ENCODE peak calls at places on chromosome 3, in seven cellular contexts. T is colonic mucosa, F is tibial artery, H is upper lobe of left lung, J is mucosa of descending colon, E is transverse colon, K is PC-3. Q is an unnamed sample. For H3K36me3, the result is how much of the 10 kb centered on the place peaks cover.

GRCh38 chr3:49313902-49314676 is 25.8 kb downstream of the USP4 start:
- DNase-seq in T (no peak), F (no peak), H (no peak), J (no peak), E (no peak), K (no peak), Q (peak)

GRCh38 chr3:141828487-141829284 is 47.8 kb upstream of the ATP1B3 start:
- DNase-seq in T (peak), F (peak), H (no peak), J (peak), E (peak), K (peak), Q (no peak)

GRCh38 chr3:120113128-120114116 is 19.2 kb upstream of the GSK3B start:
- DNase-seq in T (no peak), F (no peak), H (no peak), J (no peak), E (no peak), K (peak), Q (no peak)

GRCh38 chr3:55511895-55512585 is 24.9 kb upstream of the WNT5A start:
- DNase-seq in T (no peak), F (no peak), H (no peak), J (no peak), E (no peak), K (peak), Q (no peak)

GRCh38 chr3:179651687-179652466 is 963 bp upstream of the USP13 start:
- DNase-seq in T (no peak), F (no peak), H (no peak), J (no peak), E (no peak), K (no peak), Q (no peak)

GRCh38 chr3:123429362-123430125 is 19.3 kb downstream of the ADCY5 start:
- DNase-seq in T (no peak), F (no peak), H (peak), J (peak), E (no peak), K (no peak), Q (no peak)

GRCh38 chr3:32888739-32889138 is 62.7 kb upstream of the CCR4 start:
- DNase-seq in T (no peak), F (no peak), H (no peak), J (no peak), E (no peak), K (no peak), Q (peak)

GRCh38 chr3:178343433-178344038 is 192.7 kb upstream of the KCNMB2 start:
- DNase-seq in T (peak), F (no peak), H (peak), J (peak), E (peak), K (no peak), Q (no peak)

GRCh38 chr3:104101736-104102135 is 1265.0 kb upstream of the ALCAM start:
- DNase-seq in T (no peak), F (no peak), H (no peak), J (no peak), E (no peak), K (peak), Q (no peak)

GRCh38 chr3:46495901-46496456 is 1.8 kb upstream of the RTP3 start:
- DNase-seq in T (no peak), F (no peak), H (no peak), J (no peak), E (no peak), K (peak), Q (no peak)

DNA sequence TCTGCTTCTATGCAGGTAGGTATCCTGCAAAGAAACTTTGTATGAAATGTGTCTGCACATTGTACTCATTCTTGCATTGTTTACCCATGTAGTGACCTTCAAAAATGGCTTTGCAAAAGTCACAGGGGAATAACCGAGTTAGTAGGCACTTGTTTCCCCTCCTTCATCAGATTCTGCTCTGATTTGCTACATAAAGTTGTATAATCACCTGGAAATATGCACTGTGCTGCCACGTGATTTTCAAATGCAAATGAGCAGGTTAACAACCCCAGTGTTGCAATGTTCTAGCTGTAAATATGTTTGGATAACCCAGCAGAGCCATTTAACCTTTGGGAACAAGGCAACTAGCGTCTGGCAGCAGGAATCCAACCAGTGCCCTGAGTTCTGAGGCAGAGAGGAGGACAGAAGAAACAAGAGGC is at the start of gene KNG1:
- DNase-seq in T (peak), F (no peak), H (no peak), J (no peak), E (no peak), K (no peak), Q (no peak)
- H3K4me3 ChIP-seq in T (no peak), F (no peak), H (no peak), J (no peak), E (no peak), K (no peak), Q (no peak)

GRCh38 chr3:71586810-71587242 is 3.3 kb upstream of the FOXP1 start:
- DNase-seq in T (no peak), F (no peak), H (no peak), J (no peak), E (no peak), K (no peak), Q (no peak)
- TF ChIP-seq CTCF in T (peak), F (no peak), H (no peak), J (no peak), E (no peak), K (no peak), Q (no peak)

GRCh38 chr3:47910777-47911440 is 105.3 kb downstream of the MAP4 start:
- DNase-seq in T (no peak), F (no peak), H (no peak), J (no peak), E (no peak), K (peak), Q (no peak)
- H3K36me3 ChIP-seq in T (under half), F (under half), H (under half), J (under half), E (under half), K (under half), Q (under half)

DNA sequence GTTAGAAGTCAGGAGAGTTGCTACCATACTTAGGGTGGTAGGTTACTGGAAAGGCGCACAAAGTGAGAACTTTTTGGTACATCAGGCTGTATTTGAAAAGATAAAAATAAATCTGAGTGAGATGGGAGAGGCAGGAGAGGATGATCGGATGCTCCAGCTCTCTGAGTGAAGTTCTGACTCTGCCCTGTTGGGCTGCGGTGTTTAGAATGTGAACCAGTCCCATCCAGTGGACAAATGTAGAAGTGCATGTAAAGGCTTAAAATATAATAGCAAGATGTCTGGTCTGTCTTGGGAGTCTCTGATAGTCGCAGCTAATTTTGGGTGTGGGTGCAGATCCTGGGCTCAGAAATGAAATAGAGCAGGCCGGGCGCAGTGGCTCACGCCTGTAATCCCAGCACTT is 30.4 kb downstream of the ACKR2 start:
- DNase-seq in T (peak), F (peak), H (peak), J (no peak), E (peak), K (peak), Q (peak)
- H3K4me3 ChIP-seq in T (no peak), F (peak), H (no peak), J (no peak), E (no peak), K (peak), Q (no peak)

GRCh38 chr3:146065573-146066006 is 95.4 kb downstream of the PLOD2 start:
- DNase-seq in T (peak), F (no peak), H (no peak), J (no peak), E (no peak), K (peak), Q (peak)
- TF ChIP-seq CTCF in T (peak), F (peak), H (peak), J (no peak), E (peak), K (peak), Q (peak)

DNA sequence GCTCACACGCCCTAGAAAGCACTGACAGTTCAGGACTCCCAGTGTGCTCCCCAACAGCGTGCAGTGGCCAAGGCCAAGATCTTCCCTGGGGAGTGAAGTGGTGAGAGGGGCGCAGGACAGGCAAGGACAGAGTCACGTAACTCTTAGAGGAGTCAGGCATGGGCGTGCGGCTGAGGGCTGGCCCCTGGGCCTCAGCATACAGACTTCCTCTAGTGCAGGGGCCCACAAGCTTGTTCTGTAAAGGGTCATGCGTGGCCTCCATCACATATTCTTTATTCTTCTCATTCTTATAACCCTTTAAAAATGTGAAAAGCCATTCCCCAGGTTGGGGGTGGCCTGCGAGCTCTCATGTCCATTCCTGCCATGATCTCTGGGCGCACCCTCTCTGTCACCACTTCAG is 25.2 kb downstream of the TMEM43 start:
- DNase-seq in T (no peak), F (no peak), H (no peak), J (no peak), E (no peak), K (no peak), Q (no peak)
- H3K36me3 ChIP-seq in T (under half), F (under half), H (under half), J (under half), E (under half), K (under half), Q (half or more)

GRCh38 chr3:28575100-28575747 is 226.6 kb upstream of the AZI2 start:
- DNase-seq in T (no peak), F (peak), H (peak), J (no peak), E (no peak), K (no peak), Q (no peak)
- H3K4me3 ChIP-seq in T (peak), F (peak), H (peak), J (no peak), E (peak), K (peak), Q (no peak)

DNA sequence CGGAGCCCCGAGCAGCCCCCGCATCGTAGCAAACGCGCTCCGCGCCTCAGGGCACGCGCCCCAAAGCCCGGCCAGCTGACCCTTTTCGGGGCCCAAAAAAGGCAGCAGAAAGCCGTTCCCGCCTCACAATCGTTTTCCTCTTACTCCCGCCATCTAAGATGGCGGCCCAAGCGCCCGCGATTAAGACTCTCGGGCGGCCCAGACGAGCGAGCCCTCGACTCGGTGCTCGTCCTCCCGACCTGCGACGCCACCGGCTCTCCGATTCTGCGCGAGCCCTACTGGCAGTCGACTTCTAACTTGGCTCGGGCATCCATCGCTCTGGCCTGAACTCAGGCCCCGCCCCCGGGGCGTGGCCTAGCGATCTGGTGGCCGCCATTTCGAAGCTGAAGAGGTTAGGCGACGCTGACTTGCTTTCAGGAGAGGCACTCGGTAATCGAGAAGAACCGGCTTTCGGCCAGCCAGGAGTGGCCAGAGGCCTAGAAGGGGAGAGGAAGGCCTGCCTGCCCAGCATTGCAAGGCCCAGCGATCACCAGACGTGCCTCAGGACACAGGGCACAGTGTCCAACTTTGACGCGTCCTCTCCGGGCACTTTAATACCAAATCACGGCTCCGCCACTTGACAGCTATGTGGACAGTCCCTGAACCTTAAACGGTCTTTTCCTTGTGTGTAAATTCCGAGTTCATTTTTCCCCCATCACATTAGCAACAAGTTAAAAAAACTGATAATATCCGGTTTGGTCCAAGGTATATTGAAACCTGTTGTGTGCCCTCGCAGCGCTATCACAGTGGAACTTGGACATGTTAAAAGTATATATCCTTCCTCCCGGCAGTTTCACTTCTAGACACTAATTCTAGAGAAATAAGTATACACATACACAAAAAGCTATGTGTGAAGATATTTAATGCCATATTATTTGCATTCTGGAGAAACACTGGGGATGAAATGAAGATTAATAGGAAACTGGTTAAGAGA is at the start of gene RAF1:
- DNase-seq in T (peak), F (peak), H (peak), J (peak), E (peak), K (peak), Q (peak)
- TF ChIP-seq CTCF in T (no peak), F (no peak), H (no peak), J (no peak), E (no peak), K (no peak), Q (no peak)

GRCh38 chr3:172285844-172286243 is 162.4 kb downstream of the GHSR start:
- DNase-seq in T (no peak), F (no peak), H (no peak), J (no peak), E (no peak), K (no peak), Q (no peak)
- H3K36me3 ChIP-seq in T (under half), F (under half), H (under half), J (under half), E (under half), K (under half), Q (under half)

DNA sequence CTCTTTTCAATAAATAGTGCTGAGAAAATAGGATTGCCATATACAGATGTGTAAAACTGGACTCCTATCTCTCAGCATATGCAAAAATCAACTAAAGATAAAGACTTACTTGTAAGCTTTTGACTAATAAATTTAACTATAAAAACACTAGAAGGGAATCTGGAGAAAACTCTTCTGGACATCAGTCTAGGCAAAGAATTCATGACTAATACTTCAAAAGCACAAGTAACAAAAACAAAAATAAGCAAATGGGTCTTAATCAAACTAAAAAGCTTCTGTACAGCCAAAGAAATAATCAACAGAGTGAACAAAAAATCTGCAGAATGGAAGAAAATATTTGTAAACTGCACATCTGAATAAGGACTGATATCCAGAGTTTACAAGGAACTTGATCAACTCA is 1122.2 kb downstream of the TBL1XR1 start:
- DNase-seq in T (no peak), F (no peak), H (no peak), J (no peak), E (no peak), K (no peak), Q (no peak)
- H3K4me3 ChIP-seq in T (no peak), F (no peak), H (no peak), J (no peak), E (no peak), K (no peak), Q (no peak)

Q was measured in GM06990.